ENCODE peak calls at places on chromosome 10, in seven cellular contexts. One of them, this sample, is unnamed.

GRCh38 chr10:32489935-32490334 is 44.0 kb downstream of the CCDC7 start:
- DNase-seq in mucosa of descending colon: no peak
- DNase-seq in SK-N-SH: no peak
- DNase-seq in fibroblast of lung: peak; percentile 1
- DNase-seq in upper lobe of right lung: no peak
- DNase-seq in AG09309: no peak
- DNase-seq in transverse colon: no peak
- DNase-seq in this sample: no peak

GRCh38 chr10:17001297-17001744 is 128.3 kb downstream of the CUBN start:
- DNase-seq in fibroblast of lung: peak; percentile 50
- DNase-seq in AG09309: no peak
- DNase-seq in mucosa of descending colon: no peak
- DNase-seq in SK-N-SH: no peak
- DNase-seq in transverse colon: no peak
- DNase-seq in upper lobe of right lung: no peak
- DNase-seq in this sample: no peak

GRCh38 chr10:48634198-48634983 is 29.5 kb upstream of the ARHGAP22 start:
- DNase-seq in mucosa of descending colon: no peak
- DNase-seq in SK-N-SH: no peak
- DNase-seq in transverse colon: peak; percentile 56
- DNase-seq in upper lobe of right lung: no peak
- DNase-seq in fibroblast of lung: peak; percentile 77
- DNase-seq in AG09309: peak; percentile 89
- DNase-seq in this sample: peak; percentile 84

GRCh38 chr10:53997953-53998352 is 803.1 kb downstream of the PCDH15 start:
- DNase-seq in AG09309: no peak
- DNase-seq in SK-N-SH: peak; percentile 29
- DNase-seq in fibroblast of lung: no peak
- DNase-seq in upper lobe of right lung: no peak
- DNase-seq in transverse colon: no peak
- DNase-seq in mucosa of descending colon: no peak
- DNase-seq in this sample: no peak

GRCh38 chr10:93680414-93681047 is 21.9 kb downstream of the FRA10AC1 start:
- DNase-seq in fibroblast of lung: peak; percentile 20
- DNase-seq in transverse colon: no peak
- DNase-seq in mucosa of descending colon: no peak
- DNase-seq in upper lobe of right lung: no peak
- DNase-seq in SK-N-SH: peak; percentile 12
- DNase-seq in AG09309: peak; percentile 4
- DNase-seq in this sample: no peak

GRCh38 chr10:69464801-69465401 is 13.6 kb downstream of the TSPAN15 start:
- DNase-seq in upper lobe of right lung: no peak
- DNase-seq in SK-N-SH: no peak
- DNase-seq in fibroblast of lung: no peak
- DNase-seq in AG09309: no peak
- DNase-seq in transverse colon: peak; percentile 65
- DNase-seq in mucosa of descending colon: peak; percentile 57
- DNase-seq in this sample: no peak

GRCh38 chr10:88330174-88330573 is 252.9 kb downstream of the RNLS start:
- DNase-seq in upper lobe of right lung: no peak
- DNase-seq in transverse colon: no peak
- DNase-seq in SK-N-SH: no peak
- DNase-seq in fibroblast of lung: no peak
- DNase-seq in mucosa of descending colon: no peak
- DNase-seq in AG09309: no peak
- DNase-seq in this sample: no peak

GRCh38 chr10:126199221-126199998 is 188.9 kb downstream of the ADAM12 start:
- DNase-seq in AG09309: peak; percentile 99
- DNase-seq in transverse colon: no peak
- DNase-seq in SK-N-SH: no peak
- DNase-seq in upper lobe of right lung: no peak
- DNase-seq in fibroblast of lung: peak; percentile 100
- DNase-seq in mucosa of descending colon: no peak
- DNase-seq in this sample: no peak

GRCh38 chr10:33066558-33067236 is 108.7 kb upstream of the ITGB1 start:
- DNase-seq in fibroblast of lung: peak; percentile 86
- DNase-seq in SK-N-SH: no peak
- DNase-seq in AG09309: peak; percentile 90
- DNase-seq in mucosa of descending colon: no peak
- DNase-seq in transverse colon: no peak
- DNase-seq in upper lobe of right lung: no peak
- DNase-seq in this sample: no peak

GRCh38 chr10:7274293-7274692 is 136.5 kb downstream of the SFMBT2 start:
- DNase-seq in mucosa of descending colon: no peak
- DNase-seq in upper lobe of right lung: no peak
- DNase-seq in AG09309: no peak
- DNase-seq in fibroblast of lung: no peak
- DNase-seq in transverse colon: no peak
- DNase-seq in SK-N-SH: no peak
- DNase-seq in this sample: no peak

GRCh38 chr10:117747636-117748035 is 205.1 kb downstream of the EMX2 start:
- DNase-seq in mucosa of descending colon: no peak
- DNase-seq in SK-N-SH: no peak
- DNase-seq in upper lobe of right lung: no peak
- DNase-seq in AG09309: no peak
- DNase-seq in transverse colon: no peak
- DNase-seq in fibroblast of lung: no peak
- DNase-seq in this sample: no peak

GRCh38 chr10:75640803-75641202 is 209.4 kb downstream of the LRMDA start:
- DNase-seq in SK-N-SH: no peak
- DNase-seq in AG09309: no peak
- DNase-seq in mucosa of descending colon: peak; percentile 53
- DNase-seq in transverse colon: peak; percentile 66
- DNase-seq in fibroblast of lung: no peak
- DNase-seq in upper lobe of right lung: no peak
- DNase-seq in this sample: peak; percentile 58

GRCh38 chr10:101814466-101815041 is 3.7 kb downstream of the OGA start:
- DNase-seq in SK-N-SH: no peak
- DNase-seq in AG09309: no peak
- DNase-seq in upper lobe of right lung: peak; percentile 29
- DNase-seq in transverse colon: no peak
- DNase-seq in mucosa of descending colon: no peak
- DNase-seq in fibroblast of lung: peak; percentile 51
- DNase-seq in this sample: no peak

GRCh38 chr10:17075510-17075909 is 54.1 kb downstream of the CUBN start:
- DNase-seq in SK-N-SH: no peak
- DNase-seq in transverse colon: no peak
- DNase-seq in upper lobe of right lung: no peak
- DNase-seq in fibroblast of lung: peak; percentile 96
- DNase-seq in mucosa of descending colon: no peak
- DNase-seq in AG09309: peak; percentile 88
- DNase-seq in this sample: no peak

GRCh38 chr10:27359792-27360320 is 119.3 kb upstream of the ACBD5 start:
- DNase-seq in AG09309: no peak
- DNase-seq in mucosa of descending colon: no peak
- DNase-seq in fibroblast of lung: no peak
- DNase-seq in upper lobe of right lung: no peak
- DNase-seq in SK-N-SH: no peak
- DNase-seq in transverse colon: no peak
- DNase-seq in this sample: no peak

GRCh38 chr10:84328303-84329093 is at the start of gene CCSER2:
- DNase-seq in SK-N-SH: peak; percentile 100
- DNase-seq in transverse colon: peak; percentile 99
- DNase-seq in mucosa of descending colon: peak; percentile 99
- DNase-seq in upper lobe of right lung: peak; percentile 100
- DNase-seq in fibroblast of lung: peak; percentile 93
- DNase-seq in AG09309: peak; percentile 67
- DNase-seq in this sample: peak; percentile 99

GRCh38 chr10:73865459-73866442 is 8.6 kb downstream of the CAMK2G start:
- DNase-seq in AG09309: no peak
- DNase-seq in mucosa of descending colon: peak; percentile 70
- DNase-seq in transverse colon: peak; percentile 61
- DNase-seq in upper lobe of right lung: peak; percentile 75
- DNase-seq in SK-N-SH: no peak
- DNase-seq in fibroblast of lung: no peak
- DNase-seq in this sample: peak; percentile 87

DNA sequence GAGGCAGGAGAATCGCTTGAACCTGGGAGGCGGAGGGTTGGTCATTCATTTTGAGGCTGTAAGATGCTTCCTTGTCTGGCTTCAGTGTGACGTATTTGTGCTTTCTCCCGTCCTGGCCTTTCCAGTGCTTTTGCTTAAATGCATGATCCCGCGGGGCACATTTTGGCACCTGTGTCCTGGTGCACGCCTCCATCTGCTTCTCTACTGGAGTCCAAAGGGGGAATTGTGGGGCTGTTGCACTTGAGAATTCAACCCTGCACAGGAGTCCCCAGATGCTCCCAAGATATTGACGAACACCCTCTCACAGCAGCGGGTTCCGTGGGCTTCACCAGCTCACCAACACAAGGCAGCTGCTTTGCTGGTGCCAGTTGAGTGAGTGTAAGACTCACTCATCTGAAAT is 10.3 kb upstream of the LRRC27 start:
- DNase-seq in mucosa of descending colon: no peak
- DNase-seq in upper lobe of right lung: peak; percentile 40
- DNase-seq in AG09309: no peak
- DNase-seq in SK-N-SH: no peak
- DNase-seq in fibroblast of lung: no peak
- DNase-seq in transverse colon: no peak
- DNase-seq in this sample: peak; percentile 38
- H3K4me3 ChIP-seq in mucosa of descending colon: no peak overlapping the region
- H3K4me3 ChIP-seq in upper lobe of right lung: no peak overlapping the region
- H3K4me3 ChIP-seq in AG09309: no peak overlapping the region
- H3K4me3 ChIP-seq in SK-N-SH: no peak overlapping the region
- H3K4me3 ChIP-seq in fibroblast of lung: no peak overlapping the region
- H3K4me3 ChIP-seq in transverse colon: no peak overlapping the region
- H3K4me3 ChIP-seq in this sample: no peak overlapping the region

DNA sequence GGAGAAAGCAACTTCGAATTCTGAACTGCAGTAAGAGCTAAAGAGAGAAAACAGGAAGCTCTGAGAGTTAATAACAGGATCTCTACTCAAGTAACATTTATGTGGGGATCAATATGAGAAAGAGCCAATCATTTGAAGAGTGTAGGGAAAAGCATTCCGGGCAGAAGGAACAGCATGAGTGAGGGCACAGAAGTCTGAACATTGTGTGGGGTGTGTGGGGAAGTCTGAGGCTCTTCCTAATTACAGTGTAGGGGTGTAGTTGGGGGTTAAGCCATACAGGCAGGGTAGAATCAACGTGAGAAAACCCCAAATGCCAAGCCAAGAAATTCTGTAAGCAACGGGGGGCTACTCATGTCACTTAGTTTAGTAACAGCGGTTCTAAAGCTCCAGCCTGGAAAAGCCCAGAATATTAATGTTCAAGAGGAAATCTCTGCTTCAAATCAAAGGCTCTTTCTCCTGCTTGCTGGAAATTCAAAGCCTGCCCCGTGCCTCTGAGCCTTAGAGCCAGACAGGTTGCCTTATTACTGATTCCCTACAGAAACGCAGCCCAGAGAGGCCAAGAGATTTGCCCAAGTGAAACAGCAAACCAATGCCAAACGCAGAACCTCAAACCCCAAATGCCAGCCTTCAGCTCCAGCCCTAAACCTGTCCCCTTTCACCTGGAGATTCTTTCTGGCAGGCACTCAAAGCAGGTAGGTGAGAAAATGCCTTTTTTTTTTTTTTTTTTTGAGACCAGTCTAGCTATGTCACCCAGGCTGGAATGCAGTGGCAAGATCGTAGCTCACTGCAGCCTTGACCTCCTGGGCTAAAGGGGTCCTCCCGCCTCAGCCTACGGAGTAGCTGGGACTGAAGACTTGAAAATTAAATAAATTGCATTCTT is 36.1 kb downstream of the DNAJB12 start:
- DNase-seq in SK-N-SH: no peak
- DNase-seq in AG09309: no peak
- DNase-seq in fibroblast of lung: no peak
- DNase-seq in transverse colon: no peak
- DNase-seq in upper lobe of right lung: no peak
- DNase-seq in mucosa of descending colon: no peak
- DNase-seq in this sample: no peak
- H3K4me3 ChIP-seq in SK-N-SH: peak overlapping the region; percentile 43
- H3K4me3 ChIP-seq in AG09309: no peak overlapping the region
- H3K4me3 ChIP-seq in fibroblast of lung: peak overlapping the region; percentile 9
- H3K4me3 ChIP-seq in transverse colon: peak overlapping the region; percentile 43
- H3K4me3 ChIP-seq in upper lobe of right lung: peak overlapping the region; percentile 44
- H3K4me3 ChIP-seq in mucosa of descending colon: no peak overlapping the region
- H3K4me3 ChIP-seq in this sample: peak overlapping the region; percentile 54

DNA sequence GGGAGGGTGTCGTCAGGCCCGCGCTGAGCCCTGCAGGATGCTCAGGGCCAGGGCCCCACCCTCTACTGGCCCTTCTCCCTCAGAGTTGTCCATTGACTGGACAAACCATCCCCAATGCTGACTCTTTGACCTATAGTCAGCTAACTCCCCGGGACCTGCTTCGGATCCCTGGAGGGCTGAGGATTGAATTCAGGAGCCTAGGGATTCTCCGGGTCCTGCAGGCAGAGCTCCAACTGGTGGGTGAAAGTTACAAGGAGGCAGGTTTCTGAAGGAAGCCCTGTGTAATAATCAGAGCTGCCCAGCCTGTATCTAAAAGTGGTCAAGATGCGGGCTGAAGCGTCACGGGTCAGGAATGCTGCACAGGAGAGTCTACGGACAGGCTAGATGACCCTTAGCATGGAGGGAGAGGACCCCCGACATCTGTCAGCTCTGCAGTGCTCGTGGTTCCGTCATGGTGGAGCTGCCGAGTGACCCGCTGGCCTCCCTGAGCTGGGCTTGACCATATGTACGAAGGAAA is 602 bp upstream of the CALHM2 start:
- DNase-seq in upper lobe of right lung: no peak
- DNase-seq in transverse colon: no peak
- DNase-seq in fibroblast of lung: no peak
- DNase-seq in SK-N-SH: no peak
- DNase-seq in mucosa of descending colon: no peak
- DNase-seq in AG09309: no peak
- DNase-seq in this sample: no peak
- H3K4me3 ChIP-seq in upper lobe of right lung: peak overlapping the region; percentile 90
- H3K4me3 ChIP-seq in transverse colon: peak overlapping the region; percentile 67
- H3K4me3 ChIP-seq in fibroblast of lung: peak overlapping the region; percentile 0
- H3K4me3 ChIP-seq in SK-N-SH: no peak overlapping the region
- H3K4me3 ChIP-seq in mucosa of descending colon: no peak overlapping the region
- H3K4me3 ChIP-seq in AG09309: peak overlapping the region; percentile 96
- H3K4me3 ChIP-seq in this sample: peak overlapping the region; percentile 68

GRCh38 chr10:118903251-118903650 is 126.3 kb upstream of the NANOS1 start:
- DNase-seq in upper lobe of right lung: no peak
- DNase-seq in transverse colon: no peak
- DNase-seq in mucosa of descending colon: no peak
- DNase-seq in fibroblast of lung: no peak
- DNase-seq in SK-N-SH: no peak
- DNase-seq in AG09309: no peak
- DNase-seq in this sample: no peak

GRCh38 chr10:118903691-118904090 is 125.8 kb upstream of the NANOS1 start:
- DNase-seq in SK-N-SH: no peak
- DNase-seq in AG09309: no peak
- DNase-seq in fibroblast of lung: no peak
- DNase-seq in transverse colon: no peak
- DNase-seq in mucosa of descending colon: no peak
- DNase-seq in upper lobe of right lung: no peak
- DNase-seq in this sample: no peak

GRCh38 chr10:118901409-118901808 is 128.1 kb upstream of the NANOS1 start:
- DNase-seq in AG09309: no peak
- DNase-seq in upper lobe of right lung: no peak
- DNase-seq in fibroblast of lung: no peak
- DNase-seq in mucosa of descending colon: no peak
- DNase-seq in SK-N-SH: no peak
- DNase-seq in transverse colon: no peak
- DNase-seq in this sample: no peak

GRCh38 chr10:118904284-118904683 is 125.2 kb upstream of the NANOS1 start:
- DNase-seq in AG09309: no peak
- DNase-seq in fibroblast of lung: no peak
- DNase-seq in SK-N-SH: no peak
- DNase-seq in upper lobe of right lung: no peak
- DNase-seq in transverse colon: no peak
- DNase-seq in mucosa of descending colon: no peak
- DNase-seq in this sample: no peak

GRCh38 chr10:118900617-118901016 is 128.9 kb upstream of the NANOS1 start:
- DNase-seq in mucosa of descending colon: no peak
- DNase-seq in upper lobe of right lung: no peak
- DNase-seq in transverse colon: no peak
- DNase-seq in SK-N-SH: no peak
- DNase-seq in AG09309: no peak
- DNase-seq in fibroblast of lung: no peak
- DNase-seq in this sample: no peak
- H3K4me3 ChIP-seq in mucosa of descending colon: no peak overlapping the region
- H3K4me3 ChIP-seq in upper lobe of right lung: no peak overlapping the region
- H3K4me3 ChIP-seq in transverse colon: no peak overlapping the region
- H3K4me3 ChIP-seq in SK-N-SH: no peak overlapping the region
- H3K4me3 ChIP-seq in AG09309: no peak overlapping the region
- H3K4me3 ChIP-seq in fibroblast of lung: no peak overlapping the region
- H3K4me3 ChIP-seq in this sample: no peak overlapping the region

This sample was measured in Peyer's patch.